ENCODE peak calls at places on chromosome 12, in six cellular contexts. Z is SK-N-SH, C is GM23338, M is PC-9, V is MM.1S, K is GM23248. Y is an unnamed sample.

GRCh38 chr12:117402363-117402762 is 40.9 kb upstream of the NOS1 start:
- DNase-seq in Z (no peak), C (peak; percentile 70), M (no peak), V (no peak), K (no peak), Y (no peak)

GRCh38 chr12:49623142-49623899 is at the start of gene PRPF40B:
- DNase-seq in Z (peak; percentile 99), C (peak; percentile 90), M (peak; percentile 56), V (peak; percentile 87), K (peak; percentile 94), Y (peak; percentile 92)

GRCh38 chr12:4939418-4940023 is 29.8 kb downstream of the KCNA1 start:
- DNase-seq in Z (no peak), C (peak; percentile 6), M (no peak), V (no peak), K (no peak), Y (no peak)

GRCh38 chr12:56836317-56836716 is 73.2 kb downstream of the HSD17B6 start:
- DNase-seq in Z (no peak), C (no peak), M (no peak), V (no peak), K (peak; percentile 82), Y (peak; percentile 4)

GRCh38 chr12:70252832-70253231 is 9.6 kb downstream of the CNOT2 start:
- DNase-seq in Z (no peak), C (no peak), M (no peak), V (no peak), K (no peak), Y (no peak)

GRCh38 chr12:80269953-80270552 is 170.7 kb downstream of the OTOGL start:
- DNase-seq in Z (peak; percentile 10), C (peak; percentile 72), M (no peak), V (peak; percentile 38), K (peak; percentile 67), Y (peak; percentile 38)

GRCh38 chr12:46372131-46372851 is at the start of gene SLC38A2:
- DNase-seq in Z (peak; percentile 82), C (peak; percentile 38), M (peak; percentile 70), V (peak; percentile 94), K (peak; percentile 99), Y (peak; percentile 93)

GRCh38 chr12:102095677-102096263 is 24.1 kb downstream of the NUP37 start:
- DNase-seq in Z (peak; percentile 25), C (peak; percentile 12), M (peak; percentile 41), V (peak; percentile 57), K (peak; percentile 55), Y (peak; percentile 42)

GRCh38 chr12:24661657-24662096 is 287.2 kb downstream of the BCAT1 start:
- DNase-seq in Z (no peak), C (no peak), M (no peak), V (no peak), K (peak; percentile 8), Y (no peak)

GRCh38 chr12:9794484-9795063 is 32.7 kb upstream of the KLRF1 start:
- DNase-seq in Z (no peak), C (no peak), M (no peak), V (no peak), K (no peak), Y (no peak)

GRCh38 chr12:52876371-52876770 is 27.6 kb upstream of the KRT78 start:
- DNase-seq in Z (no peak), C (no peak), M (no peak), V (no peak), K (no peak), Y (no peak)

GRCh38 chr12:54357802-54358619 is 6.3 kb downstream of the GPR84 start:
- DNase-seq in Z (no peak), C (no peak), M (no peak), V (peak; percentile 51), K (peak; percentile 64), Y (peak; percentile 64)

GRCh38 chr12:57893460-57894353 is 47.2 kb upstream of the CTDSP2 start:
- DNase-seq in Z (peak; percentile 72), C (peak; percentile 61), M (no peak), V (no peak), K (peak; percentile 94), Y (no peak)
- H3K9me2 ChIP-seq in Z (no peaks in the 10 kb centered on the region), C (no peaks in the 10 kb centered on the region), M (no peaks in the 10 kb centered on the region), V (no peaks in the 10 kb centered on the region), K (no peaks in the 10 kb centered on the region), Y (no peaks in the 10 kb centered on the region)

GRCh38 chr12:112283541-112283940 is 98.7 kb downstream of the HECTD4 start:
- DNase-seq in Z (no peak), C (no peak), M (no peak), V (no peak), K (no peak), Y (no peak)

GRCh38 chr12:112288638-112289037 is 93.6 kb downstream of the HECTD4 start:
- DNase-seq in Z (no peak), C (no peak), M (no peak), V (no peak), K (no peak), Y (no peak)

GRCh38 chr12:112285600-112286401 is 96.4 kb downstream of the HECTD4 start:
- DNase-seq in Z (no peak), C (no peak), M (no peak), V (no peak), K (no peak), Y (no peak)

GRCh38 chr12:112282920-112283319 is 99.3 kb downstream of the HECTD4 start:
- DNase-seq in Z (no peak), C (no peak), M (no peak), V (no peak), K (no peak), Y (no peak)
- H3K9me2 ChIP-seq in Z (no peaks in the 10 kb centered on the region), C (no peaks in the 10 kb centered on the region), M (no peaks in the 10 kb centered on the region), V (no peaks in the 10 kb centered on the region), K (no peaks in the 10 kb centered on the region), Y (no peaks in the 10 kb centered on the region)

GRCh38 chr12:85658236-85658635 is 178.0 kb downstream of the RASSF9 start:
- DNase-seq in Z (no peak), C (no peak), M (no peak), V (no peak), K (no peak), Y (no peak)
- H3K9me2 ChIP-seq in Z (no peaks in the 10 kb centered on the region), C (peaks cover 10% of the 10 kb centered on the region), M (no peaks in the 10 kb centered on the region), V (no peaks in the 10 kb centered on the region), K (no peaks in the 10 kb centered on the region), Y (no peaks in the 10 kb centered on the region)

GRCh38 chr12:47878918-47879481 is 25.8 kb downstream of the VDR start:
- DNase-seq in Z (no peak), C (no peak), M (no peak), V (no peak), K (no peak), Y (no peak)
- H3K9me2 ChIP-seq in Z (no peaks in the 10 kb centered on the region), C (no peaks in the 10 kb centered on the region), M (no peaks in the 10 kb centered on the region), V (no peaks in the 10 kb centered on the region), K (no peaks in the 10 kb centered on the region), Y (no peaks in the 10 kb centered on the region)

DNA sequence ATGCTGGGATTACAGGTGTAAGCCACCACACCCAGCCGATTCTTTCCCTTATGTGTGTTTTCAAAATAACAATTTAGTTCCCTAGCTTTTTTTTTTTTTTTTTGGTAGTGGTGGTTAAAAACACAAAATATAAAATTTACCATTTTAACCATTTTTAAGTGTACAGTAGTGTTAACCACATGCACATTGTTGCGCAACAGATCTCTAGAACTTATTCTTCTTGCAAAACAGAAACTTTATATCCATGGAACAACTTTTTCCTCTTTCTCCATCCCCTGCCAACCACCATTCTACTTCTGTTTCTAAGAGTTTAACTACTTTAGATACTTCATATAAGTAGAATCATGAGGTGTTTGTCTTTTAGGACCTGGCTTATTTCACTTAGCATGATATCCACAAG is 1.1 kb upstream of the NDUFA12 start:
- DNase-seq in Z (no peak), C (no peak), M (no peak), V (no peak), K (peak; percentile 56), Y (no peak)
- H3K9me2 ChIP-seq in Z (no peaks in the 10 kb centered on the region), C (no peaks in the 10 kb centered on the region), M (no peaks in the 10 kb centered on the region), V (no peaks in the 10 kb centered on the region), K (no peaks in the 10 kb centered on the region), Y (no peaks in the 10 kb centered on the region)

GRCh38 chr12:26304273-26304672 is 108.9 kb downstream of the SSPN start:
- DNase-seq in Z (no peak), C (no peak), M (no peak), V (no peak), K (no peak), Y (no peak)

DNA sequence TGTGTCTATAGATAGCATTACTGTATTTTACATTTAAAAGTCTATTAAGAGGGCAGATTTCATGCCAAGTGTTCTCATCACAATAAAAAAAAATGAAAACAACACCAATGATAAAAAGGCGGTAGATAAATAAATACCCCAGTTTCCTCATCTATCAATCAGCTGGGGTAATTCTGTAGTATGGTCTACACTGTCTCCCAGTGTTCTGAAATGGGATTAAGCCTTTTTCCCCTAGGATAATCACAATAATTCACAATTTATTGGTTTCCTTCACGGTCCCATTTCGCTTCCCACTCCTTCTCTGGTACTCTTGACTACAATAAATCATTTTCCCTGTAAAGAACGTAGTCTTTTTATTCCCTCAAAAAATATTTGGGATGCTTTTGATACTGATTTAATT is 114.3 kb downstream of the SSPN start:
- DNase-seq in Z (no peak), C (no peak), M (no peak), V (no peak), K (no peak), Y (no peak)
- H3K9me2 ChIP-seq in Z (no peaks in the 10 kb centered on the region), C (no peaks in the 10 kb centered on the region), M (no peaks in the 10 kb centered on the region), V (no peaks in the 10 kb centered on the region), K (no peaks in the 10 kb centered on the region), Y (no peaks in the 10 kb centered on the region)

DNA sequence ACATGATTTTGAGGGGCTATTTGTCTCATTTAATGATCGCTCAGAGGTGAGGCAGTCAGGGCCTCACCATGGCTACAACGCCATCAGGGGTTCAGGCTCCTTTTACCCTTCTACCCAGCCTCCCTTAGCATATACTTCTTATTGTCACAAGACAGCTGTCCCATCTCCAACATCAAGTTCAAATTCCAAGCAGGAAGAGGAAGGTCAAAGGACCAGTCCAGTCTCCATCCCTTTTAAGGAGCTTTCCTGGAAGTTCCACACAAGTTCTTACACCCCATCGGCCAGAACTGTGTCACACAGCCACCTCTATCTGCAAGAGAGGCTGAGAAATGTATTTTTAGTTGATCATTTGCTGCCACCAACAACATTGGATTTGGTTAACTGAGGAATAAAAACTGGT is 8.3 kb upstream of the TMEM106C start:
- DNase-seq in Z (no peak), C (no peak), M (no peak), V (no peak), K (no peak), Y (no peak)
- H3K9me2 ChIP-seq in Z (no peaks in the 10 kb centered on the region), C (peaks cover 11% of the 10 kb centered on the region), M (no peaks in the 10 kb centered on the region), V (no peaks in the 10 kb centered on the region), K (no peaks in the 10 kb centered on the region), Y (no peaks in the 10 kb centered on the region)

DNA sequence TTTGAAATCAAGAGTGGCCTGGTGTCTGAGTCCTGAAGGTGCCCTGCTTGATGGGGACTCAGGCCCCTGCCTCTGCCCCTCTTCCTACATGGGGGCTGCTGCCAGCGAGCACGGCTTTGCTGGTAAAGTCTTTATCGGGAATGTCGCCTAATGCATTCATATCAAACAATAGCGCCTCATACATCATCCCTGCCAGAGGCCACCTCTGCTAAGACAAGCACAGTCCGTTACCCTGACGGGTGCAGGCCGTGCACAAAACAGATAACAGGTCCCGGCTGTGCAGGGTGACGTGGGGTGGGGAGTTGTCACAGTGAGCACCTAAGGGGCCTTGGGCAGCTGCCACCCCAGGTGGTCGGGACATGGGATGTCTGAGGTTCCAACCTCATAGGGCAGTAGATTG is 68.4 kb upstream of the FAM222A start:
- DNase-seq in Z (peak; percentile 70), C (no peak), M (no peak), V (no peak), K (no peak), Y (no peak)
- H3K9me2 ChIP-seq in Z (no peaks in the 10 kb centered on the region), C (no peaks in the 10 kb centered on the region), M (no peaks in the 10 kb centered on the region), V (no peaks in the 10 kb centered on the region), K (no peaks in the 10 kb centered on the region), Y (no peaks in the 10 kb centered on the region)

Y was measured in OCI-LY7.